ENCODE peak calls at places on chromosomes 13 and 19, in nine cellular contexts. I, G, L, F, S, R, O, E and T are unnamed samples. For H3K4me1 and H3K9me3, the result is how much of the 10 kb centered on the place peaks cover.

GRCh38 chr13:95536629-95537241 is 15.8 kb upstream of the CLDN10 start:
- DNase-seq in R (no peak), F (no peak), E (no peak), G (no peak), O (no peak), S (no peak), L (peak), I (no peak), T (no peak)

GRCh38 chr13:98219685-98220084 is 42.6 kb upstream of the RNF113B start:
- DNase-seq in G (no peak), R (no peak), I (no peak), L (no peak), F (no peak), O (no peak), E (no peak), S (no peak), T (no peak)

GRCh38 chr19:11420894-11421606 is 1.9 kb upstream of the RGL3 start:
- DNase-seq in L (no peak), I (peak), G (no peak), F (no peak), S (no peak), E (no peak), R (peak), O (peak), T (no peak)

GRCh38 chr13:37615271-37615670 is 16.7 kb upstream of the POSTN start:
- DNase-seq in G (no peak), R (no peak), E (no peak), I (no peak), S (no peak), F (no peak), O (no peak), L (no peak), T (no peak)

GRCh38 chr13:95237310-95237870 is 63.9 kb downstream of the ABCC4 start:
- DNase-seq in I (no peak), S (no peak), O (no peak), G (no peak), R (no peak), L (no peak), F (no peak), E (no peak), T (no peak)

GRCh38 chr19:38670921-38671398 is 23.5 kb downstream of the ACTN4 start:
- DNase-seq in L (peak), I (peak), R (no peak), F (no peak), S (no peak), O (no peak), E (no peak), G (no peak), T (no peak)

GRCh38 chr13:26449063-26449848 is 108.2 kb upstream of the WASF3 start:
- DNase-seq in O (no peak), E (no peak), L (no peak), S (no peak), I (no peak), G (no peak), R (no peak), F (no peak), T (no peak)

GRCh38 chr13:64099994-64100393 is 2684.3 kb upstream of the PCDH20 start:
- DNase-seq in S (no peak), L (peak), O (no peak), F (no peak), R (no peak), I (no peak), E (no peak), G (no peak), T (no peak)

GRCh38 chr19:46902402-46902766 is 41.6 kb downstream of the ARHGAP35 start:
- DNase-seq in G (no peak), E (no peak), S (no peak), F (no peak), I (no peak), L (no peak), R (no peak), O (no peak), T (peak)

GRCh38 chr19:10471909-10472308 is 31.2 kb downstream of the KEAP1 start:
- DNase-seq in R (no peak), L (peak), F (no peak), O (no peak), I (no peak), G (no peak), S (no peak), E (no peak), T (peak)

GRCh38 chr19:53980553-53981407 is 10.7 kb upstream of the CACNG6 start:
- DNase-seq in F (no peak), E (no peak), G (no peak), L (peak), S (no peak), I (no peak), R (peak), O (no peak), T (no peak)

GRCh38 chr19:45311640-45312039 is 11.0 kb downstream of the CKM start:
- DNase-seq in I (peak), L (no peak), F (no peak), S (no peak), R (peak), O (no peak), G (no peak), E (no peak), T (peak)

GRCh38 chr19:33988601-33989000 is 183.7 kb upstream of the LSM14A start:
- DNase-seq in R (no peak), L (no peak), I (no peak), E (no peak), G (no peak), O (no peak), F (no peak), S (no peak), T (no peak)

GRCh38 chr13:48486836-48487235 is 46.0 kb downstream of the RCBTB2 start:
- DNase-seq in S (no peak), L (no peak), G (no peak), F (no peak), O (no peak), E (no peak), I (no peak), R (no peak), T (no peak)

GRCh38 chr19:19342086-19343015 is 21.7 kb downstream of the MAU2 start:
- DNase-seq in E (no peak), S (peak), L (peak), G (peak), F (peak), I (no peak), O (peak), R (peak), T (no peak)

GRCh38 chr13:72229067-72229466 is 362.1 kb upstream of the DACH1 start:
- DNase-seq in G (no peak), R (no peak), O (no peak), E (no peak), F (no peak), L (no peak), I (no peak), S (no peak), T (no peak)

GRCh38 chr13:96671073-96671472 is 323.2 kb downstream of the OXGR1 start:
- DNase-seq in E (no peak), R (no peak), O (no peak), L (no peak), F (no peak), G (no peak), I (no peak), S (no peak), T (no peak)

GRCh38 chr19:1351324-1351947 is 32.3 kb upstream of the NDUFS7 start:
- DNase-seq in S (no peak), I (no peak), G (peak), E (no peak), R (no peak), O (no peak), L (peak), F (no peak), T (no peak)

GRCh38 chr19:11125994-11126685 is 29.4 kb downstream of the SPC24 start:
- DNase-seq in E (peak), R (peak), I (peak), S (peak), L (peak), O (peak), G (peak), F (peak), T (peak)

GRCh38 chr19:16435238-16435911 is 36.4 kb downstream of the EPS15L1 start:
- DNase-seq in R (peak), G (no peak), E (no peak), S (no peak), F (peak), I (peak), O (peak), L (peak), T (peak)

GRCh38 chr19:33241530-33242101 is 16.0 kb upstream of the SLC7A10 start:
- DNase-seq in O (no peak), I (peak), F (peak), L (no peak), G (no peak), S (no peak), E (no peak), R (peak), T (peak)

GRCh38 chr19:41521860-41522555 is 54.0 kb upstream of the CEACAM21 start:
- DNase-seq in S (no peak), F (peak), I (no peak), L (peak), O (no peak), G (no peak), R (peak), E (peak), T (no peak)

GRCh38 chr13:46739447-46740125 is 57.4 kb downstream of the ESD start:
- DNase-seq in R (no peak), L (no peak), F (no peak), E (no peak), S (no peak), I (no peak), O (no peak), G (no peak), T (no peak)

GRCh38 chr13:46641274-46642081 is 88.5 kb downstream of the LRCH1 start:
- DNase-seq in O (peak), L (no peak), E (no peak), R (no peak), S (no peak), F (no peak), G (peak), I (no peak), T (no peak)

GRCh38 chr19:47797996-47798903 is 6.1 kb downstream of the TPRX1 start:
- DNase-seq in L (no peak), O (no peak), S (no peak), E (no peak), F (no peak), R (no peak), I (no peak), G (no peak), T (peak)

GRCh38 chr13:20161275-20161950 is 561 bp upstream of the GJA3 start:
- DNase-seq in G (no peak), I (no peak), R (no peak), L (peak), E (no peak), S (no peak), F (peak), O (no peak), T (no peak)

GRCh38 chr19:16377521-16377920 is 52.9 kb downstream of the KLF2 start:
- DNase-seq in E (no peak), S (no peak), F (no peak), O (no peak), G (no peak), L (no peak), R (peak), I (no peak), T (peak)

GRCh38 chr13:26872444-26873173 is 112.0 kb upstream of the GPR12 start:
- DNase-seq in I (peak), L (peak), E (no peak), O (peak), S (no peak), F (no peak), G (peak), R (no peak), T (peak)

GRCh38 chr13:92602560-92602959 is 624.0 kb upstream of the GPC6 start:
- DNase-seq in S (no peak), E (no peak), O (no peak), F (no peak), I (no peak), R (no peak), G (no peak), L (no peak), T (no peak)

GRCh38 chr19:11324079-11324661 is 15.3 kb downstream of the RAB3D start:
- DNase-seq in R (peak), O (peak), F (peak), I (peak), G (peak), L (no peak), E (no peak), S (peak), T (peak)

GRCh38 chr13:98228661-98229349 is 51.7 kb upstream of the RNF113B start:
- DNase-seq in I (no peak), O (no peak), F (no peak), S (no peak), L (no peak), R (no peak), E (no peak), G (no peak), T (no peak)

GRCh38 chr13:42524487-42525034 is 49.4 kb upstream of the TNFSF11 start:
- DNase-seq in O (no peak), G (no peak), L (no peak), I (no peak), S (no peak), F (no peak), R (no peak), E (no peak), T (no peak)

GRCh38 chr19:17415107-17415506 is 4.7 kb upstream of the MVB12A start:
- DNase-seq in L (peak), I (no peak), E (no peak), F (no peak), R (no peak), G (no peak), S (no peak), O (no peak), T (no peak)

GRCh38 chr13:93736111-93736510 is 509.5 kb downstream of the GPC6 start:
- DNase-seq in G (no peak), S (no peak), I (no peak), E (no peak), F (no peak), R (no peak), O (no peak), L (no peak), T (no peak)

GRCh38 chr19:11096210-11096841 is 7.1 kb downstream of the LDLR start:
- DNase-seq in F (no peak), L (no peak), G (no peak), O (peak), R (peak), S (no peak), I (peak), E (no peak), T (no peak)

GRCh38 chr13:77084755-77085154 is 57.8 kb upstream of the FBXL3 start:
- DNase-seq in S (no peak), L (no peak), R (no peak), I (no peak), O (no peak), G (no peak), E (no peak), F (no peak), T (no peak)

GRCh38 chr19:30857966-30858490 is 485.8 kb downstream of the ZNF536 start:
- DNase-seq in O (no peak), F (no peak), L (no peak), I (no peak), R (no peak), G (no peak), S (no peak), E (no peak), T (no peak)

GRCh38 chr19:7337380-7338194 is 11.2 kb upstream of the ARHGEF18 start:
- DNase-seq in F (no peak), L (no peak), S (no peak), R (no peak), I (no peak), E (no peak), G (no peak), O (no peak), T (no peak)

GRCh38 chr13:71625694-71626093 is 241.3 kb downstream of the DACH1 start:
- DNase-seq in I (no peak), O (no peak), F (no peak), G (no peak), S (no peak), R (no peak), L (no peak), E (no peak), T (no peak)

GRCh38 chr19:50661675-50662441 is 12.6 kb downstream of the C19orf81 start:
- DNase-seq in E (no peak), F (no peak), S (no peak), R (no peak), L (no peak), I (no peak), O (no peak), G (no peak), T (no peak)
- H3K4me3 ChIP-seq in E (no peak), F (no peak), S (no peak), R (no peak), L (no peak), I (no peak), O (no peak), G (no peak), T (no peak)

GRCh38 chr13:24275041-24275440 is 34.3 kb upstream of the C1QTNF9 start:
- DNase-seq in E (no peak), G (no peak), R (no peak), S (no peak), O (no peak), F (no peak), L (no peak), I (no peak), T (peak)

GRCh38 chr13:24276310-24276709 is 33.1 kb upstream of the C1QTNF9 start:
- DNase-seq in R (no peak), O (no peak), L (no peak), G (no peak), S (no peak), I (no peak), E (no peak), F (no peak), T (no peak)

GRCh38 chr13:24272452-24273161 is 36.8 kb upstream of the C1QTNF9 start:
- DNase-seq in L (no peak), I (no peak), O (no peak), G (no peak), E (no peak), F (peak), S (no peak), R (no peak), T (peak)

GRCh38 chr13:24273926-24274325 is 35.5 kb upstream of the C1QTNF9 start:
- DNase-seq in O (no peak), G (no peak), I (no peak), L (no peak), R (no peak), E (no peak), F (no peak), S (no peak), T (no peak)

DNA sequence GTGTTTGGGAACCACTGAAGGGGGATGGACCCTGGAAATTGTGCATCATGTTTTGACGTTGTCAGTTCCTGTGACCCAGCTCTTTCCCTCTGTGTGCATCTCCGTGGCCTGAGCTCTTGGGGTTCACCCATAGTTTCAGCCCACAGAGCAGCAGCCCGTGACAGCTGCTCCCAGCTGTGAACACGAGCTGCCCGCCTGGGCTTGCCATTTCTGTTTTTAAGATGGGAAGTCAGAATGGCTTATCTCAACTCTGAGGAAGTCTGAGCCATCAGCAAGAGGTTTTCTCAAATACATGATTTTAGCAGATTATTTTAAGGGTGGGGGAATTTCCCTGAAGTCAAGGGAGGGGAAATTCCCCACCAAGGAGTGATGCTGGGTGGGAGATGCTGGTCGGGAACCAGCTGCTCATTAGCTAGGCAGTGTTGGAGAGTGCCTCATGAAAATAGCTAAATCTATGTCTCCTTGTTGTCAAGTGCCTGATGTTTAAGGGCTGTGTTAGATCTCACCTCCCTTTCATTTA is 34.9 kb upstream of the C1QTNF9 start:
- DNase-seq in G (no peak), L (no peak), F (no peak), E (peak), R (no peak), S (no peak), I (no peak), O (peak), T (peak)
- H3K4me1 ChIP-seq in G (under half), L (under half), F (under half), E (half or more), R (under half), S (under half), I (under half), O (half or more), T (under half)

DNA sequence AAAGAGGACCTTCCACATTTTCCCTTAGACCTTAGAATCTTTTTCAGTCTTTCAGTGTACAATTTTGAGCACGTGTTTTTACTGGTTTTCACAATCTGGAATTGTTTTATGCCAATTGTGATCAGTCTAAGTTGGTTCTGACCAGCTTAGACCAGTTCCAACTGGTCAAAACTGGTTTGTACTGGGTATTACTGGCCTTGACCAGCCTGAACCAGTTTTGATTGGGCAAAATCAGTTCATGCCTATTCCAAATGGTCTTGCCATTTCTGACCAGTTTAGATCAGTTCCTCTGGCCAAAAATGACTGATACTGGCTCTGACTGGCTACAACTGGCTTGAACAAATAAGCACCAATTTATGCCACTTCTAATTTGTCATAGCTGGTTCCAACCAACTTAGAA is 36.4 kb downstream of the ZNF585A start:
- DNase-seq in R (no peak), E (no peak), I (no peak), S (no peak), F (no peak), O (no peak), G (no peak), L (no peak), T (no peak)
- H3K9me3 ChIP-seq in R (half or more), E (half or more), I (under half), S (half or more), F (half or more), O (half or more), G (under half), L (under half), T (under half)

GRCh38 chr19:5691205-5691929 is 1.3 kb downstream of the RPL36 start:
- DNase-seq in I (no peak), G (peak), S (peak), E (no peak), L (no peak), R (peak), F (peak), O (peak), T (no peak)

GRCh38 chr19:5692785-5693194 is 2.7 kb downstream of the RPL36 start:
- DNase-seq in R (no peak), L (no peak), G (no peak), I (no peak), E (no peak), S (no peak), F (no peak), O (no peak), T (no peak)

GRCh38 chr19:5690955-5691204 is 785 bp downstream of the RPL36 start:
- DNase-seq in G (no peak), R (no peak), F (no peak), S (no peak), I (no peak), O (no peak), L (no peak), E (no peak), T (no peak)

GRCh38 chr19:5693195-5694166 is 3.4 kb downstream of the RPL36 start:
- DNase-seq in S (no peak), G (no peak), O (no peak), F (no peak), L (no peak), E (no peak), R (no peak), I (no peak), T (peak)

GRCh38 chr19:5691930-5692784 is 2.1 kb downstream of the RPL36 start:
- DNase-seq in S (no peak), O (no peak), L (no peak), F (peak), E (no peak), G (peak), I (no peak), R (no peak), T (no peak)
- H3K4me3 ChIP-seq in S (peak), O (peak), L (peak), F (peak), E (no peak), G (peak), I (no peak), R (peak), T (peak)

GRCh38 chr19:35207391-35207871 is 21.1 kb downstream of the FAM187B start:
- DNase-seq in O (no peak), E (peak), R (no peak), F (no peak), S (no peak), I (no peak), G (no peak), L (no peak), T (no peak)

GRCh38 chr19:35206379-35206778 is 22.2 kb downstream of the FAM187B start:
- DNase-seq in L (no peak), O (no peak), E (peak), F (no peak), S (no peak), G (no peak), I (no peak), R (no peak), T (no peak)

GRCh38 chr19:35206855-35207254 is 21.7 kb downstream of the FAM187B start:
- DNase-seq in I (no peak), S (no peak), O (no peak), G (no peak), L (no peak), E (no peak), R (no peak), F (no peak), T (no peak)

GRCh38 chr19:35204799-35205732 is 23.5 kb downstream of the FAM187B start:
- DNase-seq in I (peak), L (no peak), G (no peak), E (no peak), R (no peak), O (no peak), S (no peak), F (no peak), T (no peak)

GRCh38 chr19:35205733-35206323 is 22.7 kb downstream of the FAM187B start:
- DNase-seq in E (no peak), F (no peak), S (no peak), G (no peak), R (no peak), I (no peak), L (no peak), O (no peak), T (no peak)
- H3K4me1 ChIP-seq in E (under half), F (under half), S (under half), G (under half), R (under half), I (under half), L (under half), O (under half), T (under half)

GRCh38 chr19:23071087-23071511 is 45.7 kb upstream of the ZNF730 start:
- DNase-seq in O (peak), L (no peak), G (peak), I (peak), S (no peak), F (peak), E (no peak), R (no peak), T (no peak)
- H3K9me3 ChIP-seq in O (under half), L (under half), G (under half), I (under half), S (under half), F (under half), E (under half), R (under half), T (under half)